ENCODE peak calls at places on chromosomes 6 and 20, in eight cellular contexts. P, A, V, E, F, J, H and W are unnamed samples.
A peak's percentile ranks its signal among the peaks of the same experiment; 100 is the strongest.

GRCh38 chr6:30260036-30260504 is 46.9 kb upstream of the TRIM26 start:
- DNase-seq in E (no peak), P (no peak), H (peak; percentile 18), F (no peak), J (no peak), V (no peak), A (no peak), W (peak; percentile 18)

GRCh38 chr6:154516276-154516675 is 5.8 kb upstream of the CNKSR3 start:
- DNase-seq in H (no peak), P (no peak), F (no peak), J (no peak), V (no peak), A (no peak), E (no peak), W (no peak)

GRCh38 chr20:62219101-62219991 is 732 bp downstream of the HRH3 start:
- DNase-seq in E (no peak), P (no peak), H (no peak), A (no peak), J (peak; percentile 53), F (peak; percentile 19), V (peak; percentile 45), W (no peak)

GRCh38 chr20:47272893-47273590 is 83.5 kb downstream of the ZMYND8 start:
- DNase-seq in P (no peak), J (peak; percentile 52), F (peak; percentile 60), A (peak; percentile 71), V (peak; percentile 69), E (peak; percentile 78), H (peak; percentile 70), W (no peak)

GRCh38 chr6:66735106-66735890 is 1028.3 kb upstream of the EYS start:
- DNase-seq in P (no peak), A (no peak), F (no peak), E (no peak), V (no peak), J (no peak), H (no peak), W (no peak)

GRCh38 chr6:158999154-158999668 is 791 bp downstream of the RSPH3 start:
- DNase-seq in E (no peak), A (no peak), J (no peak), P (no peak), H (no peak), F (peak; percentile 42), V (no peak), W (peak; percentile 35)

GRCh38 chr6:38443750-38444149 is 196.0 kb downstream of the BTBD9 start:
- DNase-seq in E (no peak), V (no peak), A (no peak), H (no peak), J (no peak), P (no peak), F (no peak), W (no peak)

GRCh38 chr6:53461682-53462081 is 83.2 kb downstream of the GCLC start:
- DNase-seq in A (no peak), E (no peak), V (no peak), F (no peak), J (no peak), P (no peak), H (no peak), W (no peak)

GRCh38 chr6:105882071-105882803 is 203.9 kb upstream of the PRDM1 start:
- DNase-seq in P (no peak), J (no peak), V (no peak), H (no peak), E (no peak), F (no peak), A (no peak), W (no peak)

GRCh38 chr20:57383447-57384347 is 7.5 kb upstream of the RBM38 start:
- DNase-seq in E (no peak), F (no peak), P (no peak), H (no peak), J (no peak), V (no peak), A (no peak), W (no peak)

GRCh38 chr6:90413867-90414266 is 117.2 kb upstream of the BACH2 start:
- DNase-seq in A (no peak), F (no peak), P (no peak), J (peak; percentile 24), V (peak; percentile 77), E (no peak), H (peak; percentile 80), W (no peak)

GRCh38 chr6:85112540-85112939 is 337.3 kb upstream of the NT5E start:
- DNase-seq in E (no peak), H (no peak), F (no peak), V (no peak), P (no peak), A (no peak), J (no peak), W (no peak)

GRCh38 chr6:46381579-46381978 is 109.7 kb downstream of the RCAN2 start:
- DNase-seq in F (no peak), H (no peak), J (no peak), E (no peak), P (no peak), A (no peak), V (no peak), W (no peak)

GRCh38 chr6:85866373-85866740 is 223.7 kb upstream of the SYNCRIP start:
- DNase-seq in J (no peak), V (no peak), H (no peak), F (no peak), P (no peak), A (no peak), E (no peak), W (no peak)

GRCh38 chr6:6332240-6332639 is 11.8 kb upstream of the F13A1 start:
- DNase-seq in F (no peak), V (no peak), P (no peak), A (no peak), H (no peak), J (no peak), E (no peak), W (no peak)

GRCh38 chr6:6331393-6331792 is 10.9 kb upstream of the F13A1 start:
- DNase-seq in V (no peak), F (no peak), E (no peak), J (no peak), A (no peak), P (no peak), H (no peak), W (no peak)

GRCh38 chr6:6330407-6330806 is 9.9 kb upstream of the F13A1 start:
- DNase-seq in J (no peak), F (no peak), P (no peak), E (no peak), A (no peak), V (no peak), H (no peak), W (no peak)

GRCh38 chr6:6333498-6333897 is 13.0 kb upstream of the F13A1 start:
- DNase-seq in V (peak; percentile 46), H (no peak), E (no peak), A (no peak), J (no peak), P (no peak), F (peak; percentile 11), W (no peak)

DNA sequence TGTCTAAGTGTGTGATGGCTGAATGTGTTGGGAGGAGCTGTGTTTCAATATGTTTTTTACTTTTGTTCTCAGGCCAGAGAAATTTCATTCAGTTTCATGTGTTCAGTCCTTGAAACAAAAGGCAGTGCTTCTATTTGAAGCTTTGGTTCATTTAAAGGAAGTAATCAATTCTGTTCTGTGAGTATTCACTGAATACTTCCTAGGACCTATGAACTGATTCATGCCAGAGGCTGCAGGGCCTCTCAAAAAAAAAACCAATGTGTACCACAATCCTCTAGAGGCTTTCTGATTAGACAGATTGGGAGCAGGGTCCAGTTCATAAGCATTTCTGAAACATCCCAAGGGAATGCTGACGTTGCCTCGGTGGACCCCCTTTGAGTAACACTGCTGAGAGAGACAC is 12.4 kb upstream of the F13A1 start:
- DNase-seq in H (no peak), E (no peak), J (no peak), P (no peak), F (no peak), A (no peak), V (no peak), W (no peak)
- H3K4me1 ChIP-seq in H (no peaks in the 10 kb centered on the region), E (no peaks in the 10 kb centered on the region), J (no peaks in the 10 kb centered on the region), P (no peaks in the 10 kb centered on the region), F (no peaks in the 10 kb centered on the region), A (no peaks in the 10 kb centered on the region), V (peaks cover 23% of the 10 kb centered on the region), W (no peaks in the 10 kb centered on the region)

GRCh38 chr20:38842558-38842981 is 37.1 kb downstream of the PPP1R16B start:
- DNase-seq in A (no peak), P (no peak), E (no peak), F (no peak), J (no peak), H (peak; percentile 50), V (no peak), W (no peak)

GRCh38 chr20:38847840-38848239 is 42.3 kb downstream of the PPP1R16B start:
- DNase-seq in F (no peak), A (no peak), P (no peak), V (no peak), J (no peak), H (no peak), E (no peak), W (no peak)

GRCh38 chr20:38842017-38842416 is 36.5 kb downstream of the PPP1R16B start:
- DNase-seq in J (no peak), P (no peak), F (no peak), A (no peak), E (no peak), V (no peak), H (no peak), W (no peak)

GRCh38 chr20:38843346-38843745 is 37.8 kb downstream of the PPP1R16B start:
- DNase-seq in F (no peak), H (no peak), E (no peak), P (no peak), J (peak; percentile 28), A (no peak), V (no peak), W (no peak)

GRCh38 chr20:38844963-38845362 is 39.5 kb downstream of the PPP1R16B start:
- DNase-seq in E (no peak), P (no peak), H (no peak), A (no peak), V (no peak), J (no peak), F (no peak), W (no peak)
- H3K4me1 ChIP-seq in E (no peaks in the 10 kb centered on the region), P (no peaks in the 10 kb centered on the region), H (peaks cover 95% of the 10 kb centered on the region), A (no peaks in the 10 kb centered on the region), V (no peaks in the 10 kb centered on the region), J (no peaks in the 10 kb centered on the region), F (no peaks in the 10 kb centered on the region), W (no peaks in the 10 kb centered on the region)

DNA sequence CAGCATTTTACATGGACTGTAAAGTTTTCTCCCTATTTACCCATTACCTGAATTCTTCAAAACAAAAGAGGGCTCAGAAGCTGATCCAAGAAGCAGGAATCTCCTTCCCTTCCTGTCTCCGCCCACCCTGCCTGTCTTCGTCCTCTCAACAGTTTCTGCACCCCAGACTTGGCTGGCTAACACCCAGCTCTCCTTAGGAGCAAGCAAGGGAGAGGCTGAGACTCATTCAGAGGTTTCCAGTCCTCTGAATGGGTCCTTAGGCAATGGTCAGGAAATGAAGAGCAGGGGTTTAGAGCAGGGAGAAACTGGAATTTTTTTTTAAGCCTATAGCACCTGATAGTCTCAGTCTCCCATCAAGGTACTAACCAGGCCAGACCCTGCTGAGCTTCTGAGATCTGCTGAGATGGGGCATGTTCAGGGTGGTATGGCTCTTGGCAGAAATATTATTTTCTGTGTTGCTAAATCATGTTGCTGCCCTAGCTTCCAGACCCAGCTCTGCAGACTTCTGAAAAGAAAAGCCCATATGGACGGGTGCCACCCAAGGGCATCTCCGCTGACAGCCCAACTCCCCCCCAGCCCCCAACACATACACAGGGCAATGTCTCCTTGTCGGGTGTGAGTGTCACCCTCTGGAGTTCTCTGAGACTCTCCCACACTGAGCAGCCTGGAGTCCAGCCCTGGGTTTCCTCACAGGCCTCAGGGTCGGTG is 74.6 kb upstream of the CD93 start:
- DNase-seq in P (no peak), E (no peak), J (no peak), V (no peak), A (no peak), F (peak; percentile 28), H (no peak), W (no peak)
- H3K4me1 ChIP-seq in P (peaks cover 53% of the 10 kb centered on the region), E (peaks cover 24% of the 10 kb centered on the region), J (no peaks in the 10 kb centered on the region), V (peaks cover 5% of the 10 kb centered on the region), A (peaks cover 35% of the 10 kb centered on the region), F (peaks cover 41% of the 10 kb centered on the region), H (peaks cover 25% of the 10 kb centered on the region), W (peaks cover 42% of the 10 kb centered on the region)

GRCh38 chr20:31675828-31676533 is 38.3 kb downstream of the COX4I2 start:
- DNase-seq in V (peak; percentile 29), A (no peak), J (no peak), E (no peak), H (peak; percentile 61), P (no peak), F (no peak), W (no peak)
- H3K4me1 ChIP-seq in V (peaks cover 52% of the 10 kb centered on the region), A (peaks cover 25% of the 10 kb centered on the region), J (peaks cover 15% of the 10 kb centered on the region), E (peaks cover 81% of the 10 kb centered on the region), H (peaks cover 88% of the 10 kb centered on the region), P (peaks cover 67% of the 10 kb centered on the region), F (peaks cover 52% of the 10 kb centered on the region), W (peaks cover 46% of the 10 kb centered on the region)